ENCODE peak calls at places on chromosomes 11 and 22, in five cellular contexts. K is pancreas, H is HFFc6, V is ovary, Q is nephron progenitor cell. Y is an unnamed sample.

GRCh38 chr11:4647795-4648194 is 4.0 kb downstream of the OR51E1 start:
- DNase-seq in K (no peak), Q (no peak), H (no peak), V (no peak), Y (no peak)

GRCh38 chr11:63951779-63952536 is 13.2 kb downstream of the NAA40 start:
- DNase-seq in Q (no peak), K (no peak), V (no peak), H (no peak), Y (no peak)

GRCh38 chr11:67522844-67523555 is at the start of gene CABP2:
- DNase-seq in Q (no peak), V (no peak), K (no peak), H (no peak), Y (no peak)

GRCh38 chr11:26287067-26287518 is 44.8 kb upstream of the ANO3 start:
- DNase-seq in V (no peak), H (no peak), Q (no peak), K (no peak), Y (no peak)

GRCh38 chr11:96486890-96487633 is 97.2 kb downstream of the JRKL start:
- DNase-seq in V (no peak), Q (peak; percentile 34), K (peak; percentile 48), H (no peak), Y (no peak)

GRCh38 chr11:69005631-69006368 is 7.2 kb downstream of the MRGPRF start:
- DNase-seq in Q (no peak), K (no peak), V (no peak), H (no peak), Y (no peak)

GRCh38 chr11:15212876-15213275 is 98.2 kb downstream of the INSC start:
- DNase-seq in Q (no peak), V (no peak), K (no peak), H (no peak), Y (no peak)

GRCh38 chr11:19102521-19102900 is 14.5 kb upstream of the ZDHHC13 start:
- DNase-seq in H (no peak), K (peak; percentile 24), V (no peak), Q (no peak), Y (no peak)

GRCh38 chr22:37021041-37021440 is 1.5 kb downstream of the MPST start:
- DNase-seq in H (no peak), K (no peak), Q (no peak), V (no peak), Y (no peak)

GRCh38 chr11:118098996-118099837 is 12.5 kb upstream of the SMIM35 start:
- DNase-seq in K (no peak), Q (peak; percentile 50), H (no peak), V (no peak), Y (no peak)

GRCh38 chr11:86101941-86102407 is 33.1 kb upstream of the PICALM start:
- DNase-seq in Q (no peak), K (no peak), H (peak; percentile 65), V (no peak), Y (no peak)

Y was measured in GM04503.